ENCODE peak calls at places on chromosomes 11 and 22, in ten cellular contexts. Z is PC-3; X is mesenchymal stem cell; U is spleen; K is aorta; O is effector memory CD4-positive, alpha-beta T cell; C is tibial nerve; I is HCT116; Y is neural progenitor cell; E is endodermal cell. Q is an unnamed sample. For H3K9me3, the result is how much of the 10 kb centered on the place peaks cover.

GRCh38 chr11:87466228-87466627 is 428.5 kb downstream of the TMEM135 start:
- DNase-seq in E (no peak), Z (no peak), X (peak), I (no peak), C (peak), U (no peak), O (no peak), Y (no peak), K (no peak), Q (no peak)

GRCh38 chr11:63813563-63814382 is 517 bp downstream of the SPINDOC start:
- DNase-seq in Z (peak), Y (peak), C (peak), O (no peak), X (peak), U (peak), K (peak), E (peak), I (no peak), Q (peak)

GRCh38 chr11:3155216-3155615 is 9.9 kb downstream of the OSBPL5 start:
- DNase-seq in X (no peak), I (no peak), O (no peak), Y (no peak), E (no peak), C (no peak), K (peak), Z (no peak), U (no peak), Q (no peak)

GRCh38 chr22:24402460-24403192 is 24.8 kb upstream of the ADORA2A start:
- DNase-seq in Y (no peak), Z (peak), O (no peak), U (no peak), E (no peak), X (peak), C (peak), K (peak), I (peak), Q (no peak)

GRCh38 chr22:20449819-20450550 is 12.4 kb upstream of the SCARF2 start:
- DNase-seq in E (peak), Z (no peak), C (no peak), K (peak), I (no peak), O (no peak), Y (no peak), U (peak), X (no peak), Q (no peak)

GRCh38 chr11:69512136-69512535 is 30.7 kb downstream of the LINC01488 start:
- DNase-seq in Y (no peak), C (no peak), K (peak), O (no peak), X (no peak), E (no peak), I (no peak), U (peak), Z (no peak), Q (no peak)

GRCh38 chr11:58576792-58577440 is 1.3 kb upstream of the LPXN start:
- DNase-seq in Z (peak), I (no peak), K (no peak), U (no peak), Y (no peak), E (no peak), X (peak), O (no peak), C (no peak), Q (no peak)

GRCh38 chr22:43747877-43748276 is 64.2 kb downstream of the EFCAB6 start:
- DNase-seq in Z (no peak), U (no peak), E (no peak), Y (no peak), I (no peak), K (no peak), C (no peak), X (no peak), O (no peak), Q (no peak)

GRCh38 chr22:42368379-42369249 is 63.6 kb downstream of the NFAM1 start:
- DNase-seq in K (no peak), E (peak), U (peak), Y (peak), Z (no peak), C (no peak), O (peak), I (no peak), X (no peak), Q (peak)

GRCh38 chr11:83257638-83258229 is 28.4 kb downstream of the CCDC90B start:
- DNase-seq in K (no peak), O (no peak), Y (no peak), E (no peak), X (peak), I (no peak), C (no peak), Z (peak), U (no peak), Q (no peak)

GRCh38 chr22:17570851-17571631 is 7.7 kb downstream of the SLC25A18 start:
- DNase-seq in Y (no peak), K (peak), U (peak), C (peak), X (peak), E (peak), I (no peak), O (no peak), Z (no peak), Q (no peak)

GRCh38 chr11:44309483-44310197 is at the start of gene ALX4:
- DNase-seq in Y (peak), O (no peak), U (no peak), I (no peak), X (no peak), K (peak), C (no peak), E (peak), Z (peak), Q (no peak)

GRCh38 chr11:79236541-79236971 is 204.3 kb downstream of the TENM4 start:
- DNase-seq in C (no peak), Y (peak), Z (no peak), I (no peak), K (no peak), O (no peak), U (no peak), E (no peak), X (peak), Q (no peak)

GRCh38 chr22:19543970-19544708 is 19.9 kb upstream of the CLDN5 start:
- DNase-seq in K (no peak), U (no peak), I (no peak), C (no peak), Z (no peak), E (no peak), X (no peak), Y (no peak), O (no peak), Q (no peak)

GRCh38 chr11:57515332-57516060 is at the start of gene SLC43A1:
- DNase-seq in C (peak), Y (peak), E (peak), I (no peak), K (peak), Z (peak), U (peak), X (peak), O (no peak), Q (no peak)

GRCh38 chr22:29231971-29232959 is 26.6 kb downstream of the EMID1 start:
- DNase-seq in K (no peak), O (no peak), U (peak), I (no peak), X (no peak), Z (no peak), E (no peak), Y (no peak), C (no peak), Q (no peak)

GRCh38 chr11:46389450-46390330 is 1.9 kb downstream of the CHRM4 start:
- DNase-seq in Z (peak), Y (peak), C (peak), X (peak), O (no peak), I (peak), E (peak), K (peak), U (peak), Q (no peak)

GRCh38 chr11:86063536-86063935 is 5.3 kb downstream of the PICALM start:
- DNase-seq in E (no peak), K (no peak), O (no peak), Y (no peak), I (no peak), Z (peak), U (no peak), X (peak), C (no peak), Q (no peak)

GRCh38 chr11:65417702-65418430 is 4.7 kb upstream of the NEAT1 start:
- DNase-seq in Y (no peak), I (no peak), X (peak), Z (peak), U (peak), O (no peak), C (peak), E (no peak), K (peak), Q (no peak)

GRCh38 chr22:17159504-17159951 is 451 bp upstream of the HDHD5 start:
- DNase-seq in I (peak), Z (peak), E (no peak), C (peak), O (no peak), K (peak), U (no peak), Y (peak), X (peak), Q (peak)

GRCh38 chr11:100942016-100942415 is 187.6 kb downstream of the PGR start:
- DNase-seq in C (no peak), K (no peak), Z (peak), E (no peak), I (no peak), Y (no peak), U (no peak), X (peak), O (no peak), Q (no peak)

GRCh38 chr22:19524170-19525115 is at the start of gene CLDN5:
- DNase-seq in U (peak), Z (no peak), X (peak), C (no peak), K (peak), Y (peak), E (peak), I (no peak), O (no peak), Q (no peak)

DNA sequence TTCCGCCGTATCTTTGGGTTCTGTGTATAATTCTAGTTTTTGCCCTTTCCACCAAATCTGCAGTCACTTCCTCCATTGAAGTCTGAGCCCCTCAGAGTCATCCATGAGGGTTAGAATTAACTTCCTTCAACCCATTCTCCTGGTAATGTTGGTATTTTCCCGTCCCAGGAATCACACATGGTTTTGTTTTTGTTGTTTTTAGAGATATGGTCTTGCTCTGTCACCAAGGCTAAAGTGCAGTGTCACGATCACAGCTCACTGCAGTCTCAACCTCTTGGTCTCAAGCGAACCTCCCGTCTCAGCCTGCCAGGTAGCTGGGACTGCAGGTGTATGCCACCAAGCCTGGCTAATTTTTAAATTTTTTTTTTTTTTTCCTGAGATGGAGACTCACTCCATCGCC is 18.7 kb downstream of the ZBED4 start:
- DNase-seq in Z (no peak), Y (no peak), I (no peak), O (no peak), E (no peak), C (no peak), X (no peak), K (no peak), U (peak), Q (no peak)
- H3K9me3 ChIP-seq in Z (under half), Y (under half), I (under half), O (under half), E (under half), C (under half), X (under half), K (under half), U (under half), Q (under half)

GRCh38 chr22:47381240-47381639 is 618.8 kb downstream of the TBC1D22A start:
- DNase-seq in O (no peak), Y (no peak), Z (no peak), E (no peak), I (no peak), X (no peak), U (peak), K (peak), C (no peak), Q (no peak)
- H3K9me3 ChIP-seq in O (under half), Y (under half), Z (under half), E (half or more), I (under half), X (under half), U (under half), K (under half), C (under half), Q (under half)

DNA sequence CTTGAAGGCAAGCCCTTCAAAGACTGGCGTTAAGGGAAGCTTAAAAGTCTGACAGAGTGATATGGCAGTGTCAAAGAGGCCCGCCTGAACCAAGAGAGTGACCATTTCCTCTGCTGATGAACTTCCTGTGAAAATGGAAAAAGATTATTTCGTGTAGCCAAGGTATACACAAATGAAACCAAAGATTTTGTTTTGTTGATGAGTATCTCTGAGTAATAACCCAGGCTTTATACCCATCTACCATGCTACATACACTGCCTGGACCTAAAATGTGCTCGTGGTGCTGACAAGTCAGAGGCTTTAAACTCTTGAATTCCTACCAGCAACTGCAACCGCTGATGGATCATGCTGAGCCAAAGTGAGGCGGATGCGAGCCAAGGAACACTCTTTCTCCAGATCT is 21.0 kb upstream of the FNBP4 start:
- DNase-seq in Y (no peak), U (no peak), Z (no peak), O (no peak), I (no peak), C (no peak), E (no peak), X (no peak), K (no peak), Q (no peak)
- H3K9me3 ChIP-seq in Y (under half), U (under half), Z (under half), O (under half), I (under half), C (under half), E (under half), X (under half), K (under half), Q (under half)

GRCh38 chr11:124582565-124582964 is 12.8 kb downstream of the OR8A1 start:
- DNase-seq in K (no peak), O (no peak), I (no peak), X (no peak), Y (no peak), C (no peak), Z (no peak), E (no peak), U (no peak), Q (no peak)

GRCh38 chr11:124581817-124582216 is 12.0 kb downstream of the OR8A1 start:
- DNase-seq in E (no peak), Z (no peak), K (no peak), Y (no peak), X (no peak), U (no peak), I (no peak), O (no peak), C (no peak), Q (no peak)

GRCh38 chr11:124583827-124584226 is 14.0 kb downstream of the OR8A1 start:
- DNase-seq in U (no peak), Z (no peak), X (no peak), C (no peak), I (no peak), E (no peak), Y (no peak), O (no peak), K (no peak), Q (no peak)

GRCh38 chr11:124584681-124585372 is 15.0 kb downstream of the OR8A1 start:
- DNase-seq in Y (no peak), X (no peak), K (no peak), I (no peak), E (no peak), C (no peak), O (no peak), Z (no peak), U (no peak), Q (no peak)

DNA sequence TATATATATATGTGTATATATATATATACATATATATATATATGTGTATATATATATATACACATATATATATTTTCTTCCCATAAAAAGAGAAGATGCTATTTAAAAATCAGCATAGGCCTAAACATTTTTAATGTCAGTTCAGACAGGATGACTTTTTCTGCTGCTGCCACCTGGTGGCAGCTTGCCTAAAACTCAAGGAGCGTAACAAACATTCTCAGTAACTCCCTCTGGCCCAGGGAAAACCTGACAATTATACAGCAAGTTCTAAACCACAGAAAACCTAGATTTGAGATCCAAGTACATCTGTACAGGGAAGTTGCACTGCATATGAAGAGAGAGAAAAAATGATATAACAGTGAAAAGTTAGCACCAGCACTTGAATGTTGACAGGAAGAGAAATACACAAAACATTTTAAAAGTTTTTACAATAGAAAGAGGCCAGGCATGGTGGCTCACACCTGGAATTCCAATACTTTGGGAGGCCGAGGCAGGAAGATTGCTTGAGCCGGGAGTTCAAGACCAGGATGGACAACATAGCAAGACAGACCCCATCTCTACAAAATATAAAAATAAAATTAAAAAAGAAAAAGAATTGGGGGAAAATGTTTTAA is 16.6 kb downstream of the OR8A1 start:
- DNase-seq in X (peak), C (peak), U (no peak), K (peak), Y (peak), O (no peak), Z (peak), I (peak), E (peak), Q (peak)
- H3K9me3 ChIP-seq in X (under half), C (under half), U (under half), K (under half), Y (under half), O (under half), Z (under half), I (under half), E (under half), Q (under half)

GRCh38 chr11:133360860-133361688 is 171.2 kb downstream of the OPCML start:
- DNase-seq in Y (no peak), I (no peak), X (no peak), Z (no peak), O (no peak), C (no peak), E (no peak), U (no peak), K (no peak), Q (no peak)
- H3K9me3 ChIP-seq in Y (under half), I (under half), X (under half), Z (under half), O (under half), C (under half), E (under half), U (under half), K (under half), Q (under half)

GRCh38 chr11:35190804-35191348 is 51.9 kb downstream of the CD44 start:
- DNase-seq in X (peak), O (no peak), C (no peak), Y (no peak), U (no peak), Z (no peak), K (no peak), I (no peak), E (no peak), Q (no peak)

GRCh38 chr11:35187996-35188395 is 49.0 kb downstream of the CD44 start:
- DNase-seq in Y (no peak), K (no peak), C (no peak), O (no peak), Z (no peak), X (no peak), U (no peak), E (no peak), I (no peak), Q (no peak)

GRCh38 chr11:35193767-35194166 is 54.8 kb downstream of the CD44 start:
- DNase-seq in E (no peak), U (no peak), Y (no peak), Z (no peak), I (no peak), X (no peak), K (no peak), C (no peak), O (no peak), Q (no peak)

DNA sequence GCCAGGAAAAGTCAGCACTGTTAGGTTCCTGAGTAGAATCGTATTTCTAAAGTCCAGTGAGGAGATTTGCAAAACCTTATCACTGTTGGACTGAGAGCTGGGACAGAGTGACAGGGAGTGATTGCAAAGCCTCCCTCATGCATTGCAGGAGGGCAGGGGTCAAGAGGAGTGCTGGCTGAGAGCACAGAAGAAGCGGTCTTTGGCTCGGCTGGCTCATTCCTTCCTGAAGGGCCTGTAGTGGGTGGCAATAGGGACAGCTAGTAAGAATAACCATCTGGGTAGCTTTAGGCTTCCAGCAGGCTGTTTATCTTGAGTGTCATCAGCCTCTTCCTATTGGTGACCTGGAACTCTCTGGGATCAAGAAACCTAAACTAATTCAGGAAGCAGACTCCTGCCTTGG is 53.4 kb downstream of the CD44 start:
- DNase-seq in C (no peak), K (no peak), Z (no peak), O (no peak), E (no peak), U (peak), X (peak), Y (no peak), I (no peak), Q (no peak)
- H3K9me3 ChIP-seq in C (under half), K (under half), Z (under half), O (under half), E (under half), U (under half), X (under half), Y (under half), I (under half), Q (under half)

Q was measured in T-helper 17 cell.